ENCODE peak calls at places on chromosome 3, in seven cellular contexts. B, J, E, Y, S, C and A are unnamed samples.

GRCh38 chr3:74624301-74624700 is 9.8 kb upstream of the CNTN3 start:
- DNase-seq in C (no peak), E (no peak), S (no peak), B (no peak), Y (no peak), J (peak), A (no peak)

GRCh38 chr3:96900059-96900458 is 85.7 kb downstream of the EPHA6 start:
- DNase-seq in E (no peak), Y (no peak), S (no peak), B (no peak), J (no peak), C (no peak), A (no peak)

GRCh38 chr3:172341482-172342059 is 106.7 kb downstream of the GHSR start:
- DNase-seq in S (no peak), B (no peak), C (no peak), Y (no peak), E (peak), J (no peak), A (no peak)

GRCh38 chr3:13110678-13111116 is 37.5 kb upstream of the IQSEC1 start:
- DNase-seq in C (no peak), S (peak), B (no peak), Y (no peak), E (peak), J (no peak), A (peak)

GRCh38 chr3:105429034-105429762 is 62.5 kb downstream of the ALCAM start:
- DNase-seq in J (no peak), Y (no peak), E (no peak), C (no peak), S (no peak), B (no peak), A (no peak)

GRCh38 chr3:194383276-194383940 is 13.9 kb upstream of the LRRC15 start:
- DNase-seq in S (no peak), C (no peak), B (no peak), Y (peak), J (no peak), E (no peak), A (no peak)

GRCh38 chr3:156174229-156174847 is 54.0 kb downstream of the KCNAB1 start:
- DNase-seq in C (no peak), B (no peak), J (no peak), E (no peak), Y (no peak), S (no peak), A (no peak)

GRCh38 chr3:8954938-8955763 is 8.1 kb downstream of the RAD18 start:
- DNase-seq in E (peak), S (no peak), J (peak), B (no peak), C (no peak), Y (no peak), A (no peak)

GRCh38 chr3:25503758-25504157 is 75.7 kb downstream of the RARB start:
- DNase-seq in S (no peak), B (no peak), Y (no peak), J (no peak), E (no peak), C (no peak), A (no peak)

GRCh38 chr3:129517516-129517915 is 10.9 kb upstream of the RHO start:
- DNase-seq in J (no peak), Y (no peak), E (no peak), S (no peak), C (no peak), B (no peak), A (no peak)

GRCh38 chr3:29889230-29889629 is 608.4 kb downstream of the RBMS3 start:
- DNase-seq in S (no peak), E (no peak), J (no peak), C (no peak), B (no peak), Y (no peak), A (no peak)

GRCh38 chr3:54841461-54841860 is 86.4 kb downstream of the LRTM1 start:
- DNase-seq in Y (no peak), C (no peak), S (no peak), B (no peak), E (no peak), J (no peak), A (no peak)

GRCh38 chr3:5022966-5023776 is 43.9 kb downstream of the BHLHE40 start:
- DNase-seq in S (peak), Y (no peak), B (peak), C (peak), J (peak), E (no peak), A (no peak)

GRCh38 chr3:182212479-182213076 is 500.9 kb downstream of the SOX2 start:
- DNase-seq in C (no peak), S (peak), Y (no peak), B (peak), J (no peak), E (no peak), A (no peak)

GRCh38 chr3:34009480-34009844 is 211.0 kb downstream of the PDCD6IP start:
- DNase-seq in C (no peak), B (no peak), Y (no peak), J (no peak), E (no peak), S (no peak), A (no peak)

GRCh38 chr3:33749546-33750215 is 31.6 kb upstream of the CLASP2 start:
- DNase-seq in Y (no peak), B (no peak), J (peak), S (no peak), E (no peak), C (no peak), A (no peak)

GRCh38 chr3:66362541-66362941 is 138.3 kb downstream of the LRIG1 start:
- DNase-seq in Y (no peak), B (no peak), J (peak), E (no peak), C (no peak), S (no peak), A (no peak)

GRCh38 chr3:105845488-105845887 is 23.3 kb downstream of the CBLB start:
- DNase-seq in B (no peak), S (no peak), E (no peak), C (no peak), J (no peak), Y (no peak), A (no peak)

GRCh38 chr3:159844801-159845261 is 143.8 kb upstream of the IL12A start:
- DNase-seq in B (no peak), Y (no peak), E (no peak), S (no peak), J (no peak), C (no peak), A (no peak)

GRCh38 chr3:43221076-43221475 is 65.3 kb upstream of the SNRK start:
- DNase-seq in C (no peak), J (no peak), S (no peak), E (no peak), Y (no peak), B (no peak), A (no peak)

GRCh38 chr3:51559266-51559907 is 20.9 kb downstream of the RAD54L2 start:
- DNase-seq in C (peak), J (no peak), Y (no peak), E (no peak), S (no peak), B (no peak), A (no peak)

GRCh38 chr3:193779933-193780332 is 186.9 kb downstream of the OPA1 start:
- DNase-seq in B (no peak), S (no peak), E (no peak), J (no peak), C (no peak), Y (no peak), A (no peak)

GRCh38 chr3:41175365-41175764 is 23.9 kb upstream of the CTNNB1 start:
- DNase-seq in B (no peak), C (no peak), J (no peak), Y (no peak), E (no peak), S (no peak), A (no peak)

GRCh38 chr3:164524201-164524600 is 554.1 kb downstream of the SI start:
- DNase-seq in S (no peak), C (no peak), Y (no peak), E (no peak), B (no peak), J (no peak), A (no peak)

GRCh38 chr3:10933958-10934481 is 58.5 kb upstream of the SLC6A1 start:
- DNase-seq in Y (no peak), B (no peak), J (no peak), E (no peak), C (no peak), S (no peak), A (no peak)

GRCh38 chr3:43884581-43884980 is 193.8 kb downstream of the ABHD5 start:
- DNase-seq in J (no peak), S (no peak), E (no peak), Y (no peak), C (no peak), B (no peak), A (no peak)

GRCh38 chr3:161455962-161456361 is 40.6 kb upstream of the OTOL1 start:
- DNase-seq in B (no peak), E (no peak), Y (no peak), C (no peak), S (no peak), J (no peak), A (no peak)

GRCh38 chr3:168336276-168336675 is 240.6 kb upstream of the GOLIM4 start:
- DNase-seq in Y (no peak), J (no peak), S (no peak), B (no peak), E (no peak), C (no peak), A (no peak)

GRCh38 chr3:16533928-16534913 is 20.7 kb upstream of the RFTN1 start:
- DNase-seq in Y (no peak), C (no peak), S (no peak), B (no peak), E (no peak), J (no peak), A (no peak)

GRCh38 chr3:14019459-14019858 is 105.2 kb downstream of the CHCHD4 start:
- DNase-seq in C (no peak), E (no peak), S (no peak), J (no peak), B (no peak), Y (no peak), A (no peak)

GRCh38 chr3:42022355-42022754 is 60.5 kb upstream of the ULK4 start:
- DNase-seq in S (no peak), B (no peak), J (no peak), Y (no peak), E (no peak), C (no peak), A (no peak)

GRCh38 chr3:163058190-163058854 is 1561.7 kb downstream of the OTOL1 start:
- DNase-seq in J (no peak), Y (no peak), C (peak), S (no peak), E (no peak), B (peak), A (no peak)

GRCh38 chr3:16673530-16673929 is 68.3 kb upstream of the DAZL start:
- DNase-seq in J (no peak), Y (no peak), B (no peak), E (no peak), C (no peak), S (no peak), A (no peak)

GRCh38 chr3:177284383-177284881 is 87.2 kb upstream of the TBL1XR1 start:
- DNase-seq in S (no peak), E (no peak), Y (peak), C (peak), J (no peak), B (no peak), A (no peak)

GRCh38 chr3:13840456-13840855 is 39.4 kb downstream of the WNT7A start:
- DNase-seq in E (no peak), J (no peak), B (no peak), Y (no peak), S (no peak), C (no peak), A (no peak)

GRCh38 chr3:172065967-172066762 is 26.8 kb downstream of the FNDC3B start:
- DNase-seq in E (no peak), J (no peak), B (no peak), Y (no peak), S (no peak), C (no peak), A (no peak)

GRCh38 chr3:185711255-185711870 is 113.5 kb downstream of the IGF2BP2 start:
- DNase-seq in Y (no peak), C (no peak), J (no peak), E (no peak), B (no peak), S (no peak), A (no peak)

GRCh38 chr3:59914251-59914650 is 864.4 kb upstream of the CFAP20DC start:
- DNase-seq in S (no peak), Y (no peak), E (no peak), B (no peak), J (no peak), C (no peak), A (no peak)

GRCh38 chr3:56788506-56788905 is 13.2 kb downstream of the ARHGEF3 start:
- DNase-seq in J (no peak), S (no peak), E (no peak), C (no peak), Y (no peak), B (no peak), A (no peak)

DNA sequence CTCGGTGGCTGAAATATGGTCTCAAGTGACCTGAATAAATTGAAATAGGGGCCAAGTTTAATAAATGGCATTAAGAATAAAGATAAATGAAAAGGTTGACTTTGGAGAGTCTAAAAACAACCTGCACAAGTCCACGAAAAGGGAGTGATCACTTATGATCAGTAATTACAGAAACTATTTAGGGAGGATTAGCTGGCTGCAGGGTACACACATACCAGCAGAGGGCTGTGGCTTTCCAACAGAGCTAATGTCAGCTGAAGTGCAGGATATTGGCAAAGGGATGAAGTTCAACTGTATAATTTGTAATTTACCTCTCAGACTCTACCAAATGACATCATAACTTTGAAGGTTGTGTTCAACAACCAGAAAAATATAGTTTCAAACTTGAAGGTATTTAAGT is 86.8 kb downstream of the SYNPR start:
- DNase-seq in S (no peak), C (no peak), E (no peak), B (no peak), J (no peak), Y (no peak), A (no peak)
- TF ChIP-seq CTCF in S (no peak), C (no peak), E (no peak), B (peak), J (peak), Y (no peak), A (no peak)

GRCh38 chr3:1613962-1614361 is 484.7 kb upstream of the CNTN4 start:
- DNase-seq in C (no peak), E (no peak), Y (no peak), J (no peak), B (no peak), S (no peak), A (no peak)

GRCh38 chr3:1609416-1609815 is 489.2 kb upstream of the CNTN4 start:
- DNase-seq in S (no peak), Y (no peak), E (no peak), J (no peak), C (no peak), B (no peak), A (no peak)

GRCh38 chr3:1616715-1617114 is 482.0 kb upstream of the CNTN4 start:
- DNase-seq in E (no peak), J (no peak), S (no peak), C (no peak), Y (no peak), B (no peak), A (no peak)

DNA sequence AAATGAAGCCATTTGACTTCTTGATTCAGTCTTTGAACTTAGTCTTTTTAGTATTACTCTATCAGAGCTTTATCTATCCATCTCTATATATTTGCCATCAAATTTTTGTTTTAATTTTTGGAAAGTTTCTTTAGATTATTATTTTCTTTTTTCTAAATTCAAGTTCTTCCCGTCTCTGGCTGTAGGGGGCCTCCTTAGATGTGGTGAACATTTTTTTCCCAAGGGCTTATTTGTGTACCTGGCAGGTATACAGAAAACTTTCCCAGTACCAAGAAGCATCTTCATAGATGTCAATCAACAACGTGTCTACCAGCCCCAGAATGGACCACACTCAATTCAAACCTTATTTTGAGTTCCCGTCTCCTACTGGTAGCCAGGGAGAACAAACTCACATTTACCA is 486.8 kb upstream of the CNTN4 start:
- DNase-seq in S (no peak), B (no peak), E (no peak), C (no peak), Y (no peak), J (no peak), A (no peak)
- TF ChIP-seq CTCF in S (no peak), B (no peak), E (no peak), C (no peak), Y (no peak), J (no peak), A (no peak)

GRCh38 chr3:188786424-188786823 is 385.3 kb upstream of the TPRG1 start:
- DNase-seq in Y (no peak), S (no peak), B (no peak), J (no peak), E (no peak), C (no peak), A (no peak)
- TF ChIP-seq CTCF in Y (no peak), S (no peak), B (no peak), J (no peak), E (no peak), C (no peak), A (no peak)

DNA sequence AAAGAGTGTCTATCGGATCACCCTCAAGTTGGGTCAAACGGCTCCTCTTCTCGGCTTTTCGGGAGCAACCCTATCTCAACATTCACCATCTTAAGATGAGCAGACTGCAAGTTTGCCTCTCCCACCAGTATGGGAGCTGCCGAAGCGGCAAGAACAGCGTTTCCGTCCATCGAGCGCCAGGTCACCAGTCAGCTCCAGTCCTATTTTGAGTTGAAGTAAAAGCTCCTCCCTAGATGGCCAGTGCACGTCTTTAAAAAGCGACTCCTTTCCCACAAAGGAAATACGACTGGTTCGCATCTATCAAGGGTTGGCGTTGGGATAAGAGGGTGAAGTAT is 369 bp upstream of the U2SURP start:
- DNase-seq in B (no peak), Y (no peak), E (peak), J (no peak), C (no peak), S (no peak), A (peak)
- TF ChIP-seq CTCF in B (no peak), Y (no peak), E (no peak), J (no peak), C (no peak), S (no peak), A (no peak)

DNA sequence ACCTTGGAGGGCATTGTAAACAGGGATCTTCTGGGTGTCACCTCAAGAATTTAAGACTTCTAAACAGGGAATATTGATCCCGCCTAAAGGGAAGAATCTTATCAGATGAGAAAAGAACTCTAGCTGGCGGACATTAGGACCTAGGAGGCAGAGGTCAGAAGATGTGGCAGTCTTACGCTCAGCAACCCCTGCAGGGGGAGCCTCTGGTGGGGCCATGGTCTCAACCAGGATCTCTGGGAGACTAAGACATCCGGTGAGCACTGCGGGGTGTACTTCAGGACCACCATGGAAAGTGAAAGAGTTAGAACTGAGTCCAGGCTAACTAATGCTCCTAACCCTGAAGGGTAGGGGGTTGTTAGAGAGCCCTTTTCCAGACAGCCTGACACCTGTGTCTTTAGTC is 295.2 kb downstream of the VGLL3 start:
- DNase-seq in B (no peak), C (no peak), J (no peak), Y (no peak), E (no peak), S (no peak), A (no peak)
- TF ChIP-seq CTCF in B (no peak), C (no peak), J (no peak), Y (no peak), E (no peak), S (no peak), A (no peak)

GRCh38 chr3:87900061-87900460 is 158.7 kb downstream of the CGGBP1 start:
- DNase-seq in E (no peak), J (no peak), C (no peak), S (no peak), Y (no peak), B (no peak), A (no peak)
- TF ChIP-seq CTCF in E (no peak), J (no peak), C (no peak), S (no peak), Y (peak), B (peak), A (no peak)